ENCODE peak calls at places on chromosomes 2 and 18, in eight cellular contexts. T is CD8-positive, alpha-beta T cell; H is psoas muscle; B is Panc1; P is PC-3; J is lower lobe of right lung; C is stomach; L is A549. Z is an unnamed sample.
A peak's percentile ranks its signal among the peaks of the same experiment; 100 is the strongest.

GRCh38 chr2:161486111-161486510 is 70.0 kb downstream of the TBR1 start:
- DNase-seq in T (no peak), H (no peak), B (no peak), P (peak; percentile 90), J (no peak), C (no peak), L (no peak), Z (no peak)

GRCh38 chr2:47767880-47768609 is 14.9 kb upstream of the MSH6 start:
- DNase-seq in T (peak; percentile 74), H (peak; percentile 83), B (no peak), P (peak; percentile 66), J (peak; percentile 82), C (peak; percentile 77), L (peak; percentile 55), Z (no peak)

GRCh38 chr2:218857371-218858137 is 2.1 kb upstream of the WNT6 start:
- DNase-seq in T (no peak), H (peak; percentile 27), B (no peak), P (no peak), J (no peak), C (no peak), L (no peak), Z (no peak)

GRCh38 chr2:12416600-12416999 is 300.1 kb upstream of the TRIB2 start:
- DNase-seq in T (peak; percentile 66), H (no peak), B (no peak), P (peak; percentile 41), J (peak; percentile 69), C (peak; percentile 59), L (no peak), Z (no peak)

GRCh38 chr18:59050661-59051057 is 89.0 kb upstream of the SEC11C start:
- DNase-seq in T (no peak), H (no peak), B (no peak), P (no peak), J (no peak), C (no peak), L (no peak), Z (no peak)

GRCh38 chr18:36828157-36828629 is 609 bp downstream of the TPGS2 start:
- DNase-seq in T (peak; percentile 24), H (peak; percentile 58), B (no peak), P (peak; percentile 6), J (no peak), C (no peak), L (no peak), Z (no peak)

GRCh38 chr2:69893684-69894481 is at the start of gene SNRNP27:
- DNase-seq in T (peak; percentile 84), H (peak; percentile 89), B (peak; percentile 61), P (peak; percentile 86), J (peak; percentile 78), C (peak; percentile 79), L (peak; percentile 94), Z (peak; percentile 53)

GRCh38 chr2:191176801-191177438 is 26.1 kb upstream of the STAT4 start:
- DNase-seq in T (no peak), H (no peak), B (no peak), P (peak; percentile 66), J (no peak), C (no peak), L (no peak), Z (no peak)

GRCh38 chr2:74917702-74918619 is 40.5 kb upstream of the POLE4 start:
- DNase-seq in T (no peak), H (no peak), B (peak; percentile 64), P (peak; percentile 94), J (no peak), C (no peak), L (peak; percentile 27), Z (peak; percentile 82)

GRCh38 chr2:134549104-134549503 is 169.7 kb downstream of the TMEM163 start:
- DNase-seq in T (no peak), H (no peak), B (no peak), P (peak; percentile 39), J (no peak), C (no peak), L (no peak), Z (no peak)

GRCh38 chr2:3299130-3299529 is 78.5 kb downstream of the EIPR1 start:
- DNase-seq in T (no peak), H (no peak), B (no peak), P (no peak), J (peak; percentile 20), C (no peak), L (no peak), Z (no peak)

GRCh38 chr2:239703834-239704233 is 303.0 kb upstream of the HDAC4 start:
- DNase-seq in T (no peak), H (no peak), B (no peak), P (no peak), J (no peak), C (no peak), L (no peak), Z (no peak)

GRCh38 chr2:186125156-186125555 is 360.9 kb upstream of the ZC3H15 start:
- DNase-seq in T (no peak), H (no peak), B (no peak), P (no peak), J (no peak), C (no peak), L (no peak), Z (no peak)

GRCh38 chr2:134384131-134384530 is 130.3 kb downstream of the MGAT5 start:
- DNase-seq in T (no peak), H (no peak), B (no peak), P (no peak), J (no peak), C (no peak), L (no peak), Z (no peak)

GRCh38 chr2:96095116-96095636 is 21.2 kb downstream of the ADRA2B start:
- DNase-seq in T (no peak), H (no peak), B (no peak), P (no peak), J (peak; percentile 24), C (peak; percentile 22), L (no peak), Z (no peak)

GRCh38 chr2:64374686-64375085 is 79.3 kb upstream of the LGALSL start:
- DNase-seq in T (no peak), H (peak; percentile 53), B (no peak), P (peak; percentile 30), J (no peak), C (peak; percentile 31), L (no peak), Z (no peak)

GRCh38 chr2:240291337-240291751 is 144.1 kb upstream of the GPC1 start:
- DNase-seq in T (no peak), H (peak; percentile 30), B (no peak), P (no peak), J (no peak), C (peak; percentile 17), L (no peak), Z (no peak)

DNA sequence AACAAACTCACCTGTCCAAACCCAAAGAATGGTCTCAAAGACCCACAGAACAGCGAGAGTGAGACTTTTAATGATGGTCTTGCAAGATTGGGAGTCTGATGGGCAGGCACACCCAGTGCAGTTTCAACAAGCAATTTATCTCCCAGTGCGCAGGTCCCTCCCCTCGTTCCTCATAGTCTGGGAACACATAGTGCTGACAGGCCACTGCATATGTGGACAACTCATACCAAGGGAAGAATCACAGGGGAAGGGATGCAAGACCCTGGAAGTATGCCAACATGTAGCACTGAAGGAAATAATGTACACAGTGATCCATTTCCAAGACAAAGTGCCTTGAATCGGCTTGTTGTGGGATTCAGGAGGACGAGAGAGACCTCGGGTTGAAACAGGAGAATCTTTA is 25.0 kb upstream of the SERPINB5 start:
- DNase-seq in T (no peak), H (no peak), B (no peak), P (peak; percentile 78), J (no peak), C (no peak), L (no peak), Z (no peak)
- H3K27ac ChIP-seq in T (no peak overlapping the region), H (no peak overlapping the region), B (no peak overlapping the region), P (peak overlapping the region; percentile 98), J (no peak overlapping the region), C (no peak overlapping the region), L (no peak overlapping the region), Z (no peak overlapping the region)

GRCh38 chr2:183134016-183134415 is 9.8 kb downstream of the NUP35 start:
- DNase-seq in T (no peak), H (no peak), B (no peak), P (no peak), J (no peak), C (no peak), L (no peak), Z (no peak)
- H3K4me3 ChIP-seq in T (no peak overlapping the region), H (no peak overlapping the region), B (no peak overlapping the region), P (no peak overlapping the region), J (no peak overlapping the region), C (no peak overlapping the region), L (no peak overlapping the region), Z (no peak overlapping the region)

GRCh38 chr2:115374981-115375380 is 932.5 kb downstream of the DPP10 start:
- DNase-seq in T (no peak), H (no peak), B (no peak), P (no peak), J (no peak), C (no peak), L (no peak), Z (no peak)
- TF ChIP-seq CTCF in T (no peak), H (no peak), B (no peak), P (no peak), J (no peak), C (no peak), L (no peak), Z (no peak)

GRCh38 chr18:2901405-2901989 is 54.7 kb downstream of the EMILIN2 start:
- DNase-seq in T (no peak), H (no peak), B (no peak), P (no peak), J (no peak), C (no peak), L (no peak), Z (no peak)

GRCh38 chr18:2900742-2901404 is 54.1 kb downstream of the EMILIN2 start:
- DNase-seq in T (no peak), H (no peak), B (no peak), P (no peak), J (no peak), C (no peak), L (no peak), Z (no peak)

GRCh38 chr18:2903006-2903405 is 56.2 kb downstream of the EMILIN2 start:
- DNase-seq in T (no peak), H (peak; percentile 83), B (no peak), P (peak; percentile 68), J (no peak), C (no peak), L (no peak), Z (no peak)

GRCh38 chr18:2905802-2906521 is 59.2 kb downstream of the EMILIN2 start:
- DNase-seq in T (peak; percentile 28), H (peak; percentile 86), B (no peak), P (peak; percentile 68), J (peak; percentile 82), C (peak; percentile 50), L (peak; percentile 41), Z (no peak)

DNA sequence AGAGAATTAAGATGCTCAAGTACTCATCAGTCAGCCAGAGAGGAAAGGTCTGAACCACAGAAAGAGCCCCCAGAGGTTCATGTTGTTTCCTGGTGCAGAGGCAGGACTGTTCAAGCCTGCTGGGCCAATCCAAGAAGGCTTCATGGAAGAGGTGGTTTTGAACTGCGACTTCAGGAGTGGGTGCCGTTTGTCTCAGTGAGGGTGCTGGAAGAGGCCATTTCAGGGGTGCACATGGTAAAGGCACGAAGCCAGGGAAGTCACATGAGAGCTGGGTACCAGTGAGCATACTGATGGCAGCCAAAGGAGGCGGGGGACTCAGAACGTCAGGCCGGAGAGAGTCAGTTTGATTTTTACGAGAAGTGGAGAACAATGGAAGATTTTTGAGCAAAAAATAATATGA is 55.5 kb downstream of the EMILIN2 start:
- DNase-seq in T (no peak), H (no peak), B (no peak), P (no peak), J (no peak), C (no peak), L (no peak), Z (no peak)
- H3K27ac ChIP-seq in T (no peak overlapping the region), H (no peak overlapping the region), B (no peak overlapping the region), P (no peak overlapping the region), J (no peak overlapping the region), C (no peak overlapping the region), L (no peak overlapping the region), Z (no peak overlapping the region)